ENCODE peak calls at places on chromosomes 16 and 17, in six cellular contexts. One of them, this sample, is unnamed.
A peak's percentile ranks its signal among the peaks of the same experiment; 100 is the strongest.

GRCh38 chr16:19245326-19245925 is 40.1 kb upstream of the CLEC19A start:
- DNase-seq in H1: no peak
- DNase-seq in keratinocyte: no peak
- DNase-seq in fibroblast of lung: no peak
- DNase-seq in colonic mucosa: peak; percentile 50
- DNase-seq in PC-3: no peak
- DNase-seq in this sample: no peak

GRCh38 chr16:73037331-73037745 is 10.6 kb downstream of the ZFHX3 start:
- DNase-seq in H1: no peak
- DNase-seq in keratinocyte: no peak
- DNase-seq in fibroblast of lung: no peak
- DNase-seq in colonic mucosa: no peak
- DNase-seq in PC-3: no peak
- DNase-seq in this sample: no peak

GRCh38 chr16:2751577-2752034 is 832 bp upstream of the SRRM2 start:
- DNase-seq in H1: peak; percentile 60
- DNase-seq in keratinocyte: no peak
- DNase-seq in fibroblast of lung: no peak
- DNase-seq in colonic mucosa: no peak
- DNase-seq in PC-3: no peak
- DNase-seq in this sample: peak; percentile 17

GRCh38 chr17:69478916-69479315 is 64.4 kb downstream of the MAP2K6 start:
- DNase-seq in H1: no peak
- DNase-seq in keratinocyte: no peak
- DNase-seq in fibroblast of lung: no peak
- DNase-seq in colonic mucosa: no peak
- DNase-seq in PC-3: peak; percentile 9
- DNase-seq in this sample: no peak

GRCh38 chr17:68468334-68468733 is 11.0 kb upstream of the WIPI1 start:
- DNase-seq in H1: no peak
- DNase-seq in keratinocyte: no peak
- DNase-seq in fibroblast of lung: no peak
- DNase-seq in colonic mucosa: no peak
- DNase-seq in PC-3: no peak
- DNase-seq in this sample: no peak

GRCh38 chr16:24568392-24568791 is 29.0 kb downstream of the RBBP6 start:
- DNase-seq in H1: no peak
- DNase-seq in keratinocyte: no peak
- DNase-seq in fibroblast of lung: peak; percentile 49
- DNase-seq in colonic mucosa: no peak
- DNase-seq in PC-3: peak; percentile 39
- DNase-seq in this sample: peak; percentile 8

GRCh38 chr17:61459434-61459809 is 7.2 kb downstream of the TBX4 start:
- DNase-seq in H1: no peak
- DNase-seq in keratinocyte: no peak
- DNase-seq in fibroblast of lung: no peak
- DNase-seq in colonic mucosa: no peak
- DNase-seq in PC-3: no peak
- DNase-seq in this sample: no peak

GRCh38 chr17:7313028-7313889 is 1.9 kb downstream of the GPS2 start:
- DNase-seq in H1: no peak
- DNase-seq in keratinocyte: no peak
- DNase-seq in fibroblast of lung: no peak
- DNase-seq in colonic mucosa: no peak
- DNase-seq in PC-3: peak; percentile 37
- DNase-seq in this sample: peak; percentile 9

GRCh38 chr17:30950669-30951399 is 20.0 kb upstream of the RNF135 start:
- DNase-seq in H1: no peak
- DNase-seq in keratinocyte: no peak
- DNase-seq in fibroblast of lung: peak; percentile 93
- DNase-seq in colonic mucosa: peak; percentile 96
- DNase-seq in PC-3: peak; percentile 46
- DNase-seq in this sample: peak; percentile 69

GRCh38 chr17:45296003-45296832 is 20.6 kb downstream of the MAP3K14 start:
- DNase-seq in H1: no peak
- DNase-seq in keratinocyte: no peak
- DNase-seq in fibroblast of lung: no peak
- DNase-seq in colonic mucosa: no peak
- DNase-seq in PC-3: peak; percentile 91
- DNase-seq in this sample: peak; percentile 69

GRCh38 chr16:47731252-47731651 is 270.1 kb downstream of the PHKB start:
- DNase-seq in H1: no peak
- DNase-seq in keratinocyte: peak; percentile 66
- DNase-seq in fibroblast of lung: peak; percentile 97
- DNase-seq in colonic mucosa: no peak
- DNase-seq in PC-3: peak; percentile 46
- DNase-seq in this sample: peak; percentile 90

GRCh38 chr17:1573932-1574696 is 11.5 kb upstream of the PITPNA start:
- DNase-seq in H1: no peak
- DNase-seq in keratinocyte: no peak
- DNase-seq in fibroblast of lung: peak; percentile 77
- DNase-seq in colonic mucosa: peak; percentile 90
- DNase-seq in PC-3: peak; percentile 78
- DNase-seq in this sample: peak; percentile 63

GRCh38 chr17:31489295-31490018 is 98.0 kb downstream of the RAB11FIP4 start:
- DNase-seq in H1: no peak
- DNase-seq in keratinocyte: peak; percentile 46
- DNase-seq in fibroblast of lung: no peak
- DNase-seq in colonic mucosa: peak; percentile 94
- DNase-seq in PC-3: peak; percentile 6
- DNase-seq in this sample: no peak

GRCh38 chr17:77127735-77128361 is 12.9 kb upstream of the SEC14L1 start:
- DNase-seq in H1: no peak
- DNase-seq in keratinocyte: no peak
- DNase-seq in fibroblast of lung: no peak
- DNase-seq in colonic mucosa: peak; percentile 66
- DNase-seq in PC-3: no peak
- DNase-seq in this sample: peak; percentile 81

GRCh38 chr17:50634123-50634914 is at the start of gene ABCC3:
- DNase-seq in H1: no peak
- DNase-seq in keratinocyte: no peak
- DNase-seq in fibroblast of lung: peak; percentile 50
- DNase-seq in colonic mucosa: peak; percentile 86
- DNase-seq in PC-3: peak; percentile 75
- DNase-seq in this sample: no peak

GRCh38 chr16:69100046-69100765 is 5.2 kb upstream of the HAS3 start:
- DNase-seq in H1: no peak
- DNase-seq in keratinocyte: no peak
- DNase-seq in fibroblast of lung: no peak
- DNase-seq in colonic mucosa: no peak
- DNase-seq in PC-3: no peak
- DNase-seq in this sample: no peak

GRCh38 chr17:44628234-44629188 is 27.8 kb upstream of the MEIOC start:
- DNase-seq in H1: peak; percentile 61
- DNase-seq in keratinocyte: no peak
- DNase-seq in fibroblast of lung: peak; percentile 44
- DNase-seq in colonic mucosa: peak; percentile 25
- DNase-seq in PC-3: no peak
- DNase-seq in this sample: no peak

GRCh38 chr17:73482251-73482661 is 162.0 kb downstream of the SDK2 start:
- DNase-seq in H1: no peak
- DNase-seq in keratinocyte: no peak
- DNase-seq in fibroblast of lung: no peak
- DNase-seq in colonic mucosa: no peak
- DNase-seq in PC-3: no peak
- DNase-seq in this sample: no peak

GRCh38 chr16:17459903-17460521 is 10.7 kb downstream of the XYLT1 start:
- DNase-seq in H1: no peak
- DNase-seq in keratinocyte: no peak
- DNase-seq in fibroblast of lung: no peak
- DNase-seq in colonic mucosa: no peak
- DNase-seq in PC-3: no peak
- DNase-seq in this sample: no peak

GRCh38 chr16:88058136-88058535 is 106.9 kb downstream of the BANP start:
- DNase-seq in H1: no peak
- DNase-seq in keratinocyte: no peak
- DNase-seq in fibroblast of lung: no peak
- DNase-seq in colonic mucosa: no peak
- DNase-seq in PC-3: no peak
- DNase-seq in this sample: no peak

GRCh38 chr16:1093284-1094123 is 2.5 kb downstream of the C1QTNF8 start:
- DNase-seq in H1: no peak
- DNase-seq in keratinocyte: no peak
- DNase-seq in fibroblast of lung: no peak
- DNase-seq in colonic mucosa: no peak
- DNase-seq in PC-3: no peak
- DNase-seq in this sample: no peak

GRCh38 chr17:27593857-27594255 is 37.1 kb upstream of the LGALS9 start:
- DNase-seq in H1: no peak
- DNase-seq in keratinocyte: no peak
- DNase-seq in fibroblast of lung: no peak
- DNase-seq in colonic mucosa: no peak
- DNase-seq in PC-3: no peak
- DNase-seq in this sample: no peak

GRCh38 chr17:42895185-42895555 is 5.4 kb upstream of the G6PC1 start:
- DNase-seq in H1: no peak
- DNase-seq in keratinocyte: peak; percentile 41
- DNase-seq in fibroblast of lung: peak; percentile 92
- DNase-seq in colonic mucosa: peak; percentile 47
- DNase-seq in PC-3: peak; percentile 82
- DNase-seq in this sample: peak; percentile 68

GRCh38 chr16:68642436-68643064 is 2.6 kb upstream of the CDH3 start:
- DNase-seq in H1: peak; percentile 31
- DNase-seq in keratinocyte: no peak
- DNase-seq in fibroblast of lung: no peak
- DNase-seq in colonic mucosa: no peak
- DNase-seq in PC-3: no peak
- DNase-seq in this sample: peak; percentile 70

GRCh38 chr17:41736983-41737679 is 2.7 kb upstream of the HAP1 start:
- DNase-seq in H1: no peak
- DNase-seq in keratinocyte: no peak
- DNase-seq in fibroblast of lung: no peak
- DNase-seq in colonic mucosa: no peak
- DNase-seq in PC-3: no peak
- DNase-seq in this sample: no peak

GRCh38 chr17:40502716-40503115 is 1.3 kb upstream of the TNS4 start:
- DNase-seq in H1: no peak
- DNase-seq in keratinocyte: no peak
- DNase-seq in fibroblast of lung: no peak
- DNase-seq in colonic mucosa: no peak
- DNase-seq in PC-3: no peak
- DNase-seq in this sample: no peak

GRCh38 chr17:75791251-75791650 is 6.6 kb downstream of the UNK start:
- DNase-seq in H1: no peak
- DNase-seq in keratinocyte: no peak
- DNase-seq in fibroblast of lung: no peak
- DNase-seq in colonic mucosa: no peak
- DNase-seq in PC-3: no peak
- DNase-seq in this sample: no peak

GRCh38 chr16:83176802-83177201 is 550.0 kb downstream of the CDH13 start:
- DNase-seq in H1: no peak
- DNase-seq in keratinocyte: no peak
- DNase-seq in fibroblast of lung: no peak
- DNase-seq in colonic mucosa: no peak
- DNase-seq in PC-3: no peak
- DNase-seq in this sample: no peak

GRCh38 chr16:30923554-30924085 is at the start of gene FBXL19:
- DNase-seq in H1: no peak
- DNase-seq in keratinocyte: no peak
- DNase-seq in fibroblast of lung: no peak
- DNase-seq in colonic mucosa: no peak
- DNase-seq in PC-3: no peak
- DNase-seq in this sample: no peak

GRCh38 chr16:660459-661183 is 7.3 kb upstream of the RHOT2 start:
- DNase-seq in H1: no peak
- DNase-seq in keratinocyte: no peak
- DNase-seq in fibroblast of lung: peak; percentile 80
- DNase-seq in colonic mucosa: peak; percentile 92
- DNase-seq in PC-3: peak; percentile 79
- DNase-seq in this sample: peak; percentile 51

GRCh38 chr17:55242481-55242880 is 22.3 kb upstream of the HLF start:
- DNase-seq in H1: no peak
- DNase-seq in keratinocyte: no peak
- DNase-seq in fibroblast of lung: no peak
- DNase-seq in colonic mucosa: no peak
- DNase-seq in PC-3: no peak
- DNase-seq in this sample: no peak

GRCh38 chr17:66695098-66695497 is 139.8 kb upstream of the CACNG5 start:
- DNase-seq in H1: no peak
- DNase-seq in keratinocyte: no peak
- DNase-seq in fibroblast of lung: no peak
- DNase-seq in colonic mucosa: no peak
- DNase-seq in PC-3: no peak
- DNase-seq in this sample: no peak

GRCh38 chr17:55162556-55162946 is 102.2 kb upstream of the HLF start:
- DNase-seq in H1: no peak
- DNase-seq in keratinocyte: no peak
- DNase-seq in fibroblast of lung: no peak
- DNase-seq in colonic mucosa: no peak
- DNase-seq in PC-3: no peak
- DNase-seq in this sample: no peak

GRCh38 chr17:63703556-63704258 is 3.8 kb upstream of the LIMD2 start:
- DNase-seq in H1: no peak
- DNase-seq in keratinocyte: no peak
- DNase-seq in fibroblast of lung: no peak
- DNase-seq in colonic mucosa: no peak
- DNase-seq in PC-3: no peak
- DNase-seq in this sample: no peak
- H3K9ac ChIP-seq in H1: no peak overlapping the region
- H3K9ac ChIP-seq in keratinocyte: no peak overlapping the region
- H3K9ac ChIP-seq in fibroblast of lung: no peak overlapping the region
- H3K9ac ChIP-seq in colonic mucosa: no peak overlapping the region
- H3K9ac ChIP-seq in PC-3: no peak overlapping the region
- H3K9ac ChIP-seq in this sample: no peak overlapping the region

GRCh38 chr16:23478566-23478965 is 25.6 kb upstream of the COG7 start:
- DNase-seq in H1: no peak
- DNase-seq in keratinocyte: no peak
- DNase-seq in fibroblast of lung: no peak
- DNase-seq in colonic mucosa: no peak
- DNase-seq in PC-3: no peak
- DNase-seq in this sample: no peak
- TF ChIP-seq CTCF in H1: no peak
- TF ChIP-seq CTCF in keratinocyte: no peak
- TF ChIP-seq CTCF in fibroblast of lung: no peak
- TF ChIP-seq CTCF in colonic mucosa: no peak
- TF ChIP-seq CTCF in PC-3: no peak
- TF ChIP-seq CTCF in this sample: no peak

GRCh38 chr17:82089723-82090548 is 8.1 kb downstream of the FASN start:
- DNase-seq in H1: no peak
- DNase-seq in keratinocyte: no peak
- DNase-seq in fibroblast of lung: no peak
- DNase-seq in colonic mucosa: no peak
- DNase-seq in PC-3: no peak
- DNase-seq in this sample: no peak
- H3K9ac ChIP-seq in H1: no peak overlapping the region
- H3K9ac ChIP-seq in keratinocyte: no peak overlapping the region
- H3K9ac ChIP-seq in fibroblast of lung: no peak overlapping the region
- H3K9ac ChIP-seq in colonic mucosa: no peak overlapping the region
- H3K9ac ChIP-seq in PC-3: no peak overlapping the region
- H3K9ac ChIP-seq in this sample: no peak overlapping the region

DNA sequence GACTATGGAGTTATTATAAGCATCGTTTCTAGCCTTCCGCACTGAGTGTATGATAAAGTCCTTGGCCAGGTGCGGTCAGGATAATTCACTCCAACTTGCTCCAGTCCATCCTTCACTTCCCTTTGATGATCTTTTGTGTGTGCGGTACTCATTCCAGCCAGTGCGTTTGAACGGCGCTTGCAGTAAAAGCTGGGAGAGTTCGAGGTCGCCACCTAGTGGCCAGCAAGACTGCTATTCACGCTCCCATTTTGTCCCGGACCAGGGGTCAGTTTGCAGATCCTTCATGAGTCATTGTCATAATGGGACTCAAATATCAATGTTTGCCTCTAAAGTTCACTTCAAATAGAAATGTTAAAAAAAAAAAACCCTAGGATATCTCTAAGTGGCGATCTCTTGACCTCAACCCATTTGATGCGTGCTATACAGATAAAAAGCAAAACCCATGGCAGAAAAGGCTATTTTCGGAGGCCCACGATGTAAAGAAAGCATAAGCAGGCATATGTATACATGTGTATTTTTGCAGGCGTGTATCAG is 417.1 kb downstream of the TMEM114 start:
- DNase-seq in H1: peak; percentile 72
- DNase-seq in keratinocyte: peak; percentile 7
- DNase-seq in fibroblast of lung: peak; percentile 5
- DNase-seq in colonic mucosa: peak; percentile 58
- DNase-seq in PC-3: peak; percentile 68
- DNase-seq in this sample: peak; percentile 38
- TF ChIP-seq CTCF in H1: peak; percentile 100
- TF ChIP-seq CTCF in keratinocyte: peak; percentile 66
- TF ChIP-seq CTCF in fibroblast of lung: peak; percentile 35
- TF ChIP-seq CTCF in colonic mucosa: peak; percentile 83
- TF ChIP-seq CTCF in PC-3: peak; percentile 74
- TF ChIP-seq CTCF in this sample: peak; percentile 60

This sample was measured in mammary epithelial cell.